ENCODE peak calls at places on chromosomes 13 and 19, in four cellular contexts. P is cardiac muscle cell, R is A549, I is breast epithelium. G is an unnamed sample.

GRCh38 chr19:52170304-52170703 is 1.1 kb downstream of the ZNF836 start:
- DNase-seq in I (no peak), P (no peak), R (no peak), G (no peak)

GRCh38 chr13:110869805-110870706 is 44.8 kb downstream of the ANKRD10 start:
- DNase-seq in I (peak; percentile 90), R (peak; percentile 90), P (peak; percentile 36), G (peak; percentile 76)

GRCh38 chr13:40518481-40518882 is 148.0 kb downstream of the FOXO1 start:
- DNase-seq in P (no peak), I (no peak), R (no peak), G (no peak)

GRCh38 chr19:44643605-44644390 is at the start of gene PVR:
- DNase-seq in R (peak; percentile 98), I (peak; percentile 34), P (peak; percentile 79), G (peak; percentile 86)

GRCh38 chr13:20441879-20442278 is 83.8 kb downstream of the CRYL1 start:
- DNase-seq in R (no peak), P (no peak), I (no peak), G (no peak)

GRCh38 chr13:26515721-26516120 is 41.8 kb upstream of the WASF3 start:
- DNase-seq in I (no peak), R (no peak), P (no peak), G (no peak)

GRCh38 chr13:66657165-66657895 is 572.8 kb downstream of the PCDH9 start:
- DNase-seq in R (peak; percentile 25), P (no peak), I (peak; percentile 80), G (peak; percentile 53)

GRCh38 chr19:17052439-17052838 is 22.8 kb downstream of the HAUS8 start:
- DNase-seq in I (no peak), R (no peak), P (peak; percentile 60), G (no peak)

GRCh38 chr19:873084-874019 is 13.9 kb downstream of the CFD start:
- DNase-seq in P (peak; percentile 36), I (no peak), R (no peak), G (peak; percentile 77)

GRCh38 chr19:49528211-49528771 is 488 bp downstream of the RCN3 start:
- DNase-seq in P (no peak), R (no peak), I (no peak), G (no peak)

GRCh38 chr13:39273953-39274352 is 235.7 kb downstream of the NHLRC3 start:
- DNase-seq in R (no peak), P (peak; percentile 20), I (no peak), G (no peak)

GRCh38 chr13:108494991-108495661 is 134.3 kb upstream of the MYO16 start:
- DNase-seq in R (no peak), I (no peak), P (no peak), G (no peak)

GRCh38 chr13:41188584-41188983 is 5.8 kb downstream of the KBTBD7 start:
- DNase-seq in P (no peak), R (no peak), I (no peak), G (no peak)

GRCh38 chr19:11234486-11235075 is 4.8 kb upstream of the ANGPTL8 start:
- DNase-seq in I (no peak), R (no peak), P (no peak), G (no peak)

GRCh38 chr19:2167896-2168618 is 4.3 kb downstream of the DOT1L start:
- DNase-seq in P (peak; percentile 61), R (no peak), I (no peak), G (peak; percentile 84)

GRCh38 chr19:53868091-53868891 is 608 bp downstream of the MYADM start:
- DNase-seq in P (peak; percentile 69), I (peak; percentile 66), R (peak; percentile 91), G (peak; percentile 83)

GRCh38 chr13:74132768-74133656 is 1.2 kb downstream of the KLF12 start:
- DNase-seq in I (no peak), R (no peak), P (peak; percentile 62), G (peak; percentile 52)

GRCh38 chr19:13155472-13156284 is 5.5 kb downstream of the IER2 start:
- DNase-seq in I (peak; percentile 75), P (peak; percentile 65), R (no peak), G (peak; percentile 87)

GRCh38 chr19:12777217-12778019 is 2.1 kb upstream of the HOOK2 start:
- DNase-seq in R (no peak), P (peak; percentile 83), I (peak; percentile 71), G (peak; percentile 86)

GRCh38 chr13:20436505-20436904 is 89.2 kb downstream of the CRYL1 start:
- DNase-seq in P (no peak), R (no peak), I (no peak), G (no peak)

GRCh38 chr13:21670883-21671792 is at the start of gene FGF9:
- DNase-seq in R (peak; percentile 47), I (peak; percentile 26), P (peak; percentile 92), G (peak; percentile 85)

GRCh38 chr13:106291006-106291405 is 244.5 kb downstream of the EFNB2 start:
- DNase-seq in I (no peak), P (no peak), R (no peak), G (no peak)

GRCh38 chr19:5026706-5027273 is 57.9 kb downstream of the KDM4B start:
- DNase-seq in P (no peak), R (no peak), I (no peak), G (no peak)

GRCh38 chr19:40411958-40412499 is 1.1 kb downstream of the PRX start:
- DNase-seq in P (no peak), R (no peak), I (no peak), G (no peak)

GRCh38 chr13:31896427-31896826 is 135.1 kb upstream of the FRY start:
- DNase-seq in I (no peak), P (no peak), R (no peak), G (no peak)

GRCh38 chr13:80177327-80177726 is 163.6 kb downstream of the SPRY2 start:
- DNase-seq in I (no peak), P (no peak), R (no peak), G (no peak)

GRCh38 chr19:4097501-4097900 is 26.4 kb downstream of the MAP2K2 start:
- DNase-seq in R (no peak), P (no peak), I (no peak), G (no peak)

GRCh38 chr13:85497652-85498051 is 301.6 kb downstream of the SLITRK6 start:
- DNase-seq in I (no peak), R (no peak), P (no peak), G (no peak)

GRCh38 chr19:8320564-8321066 is 560 bp downstream of the NDUFA7 start:
- DNase-seq in R (no peak), P (peak; percentile 15), I (no peak), G (no peak)

GRCh38 chr19:39413269-39413902 is 917 bp downstream of the PLEKHG2 start:
- DNase-seq in P (peak; percentile 83), R (peak; percentile 74), I (peak; percentile 61), G (peak; percentile 69)

GRCh38 chr13:29567411-29567810 is 28.1 kb downstream of the SLC7A1 start:
- DNase-seq in R (no peak), I (peak; percentile 89), P (no peak), G (no peak)

GRCh38 chr19:35290381-35291135 is 1.4 kb upstream of the MAG start:
- DNase-seq in R (no peak), P (no peak), I (no peak), G (no peak)

GRCh38 chr19:56837892-56838679 is 2.4 kb downstream of the PEG3 start:
- DNase-seq in P (no peak), R (no peak), I (peak; percentile 67), G (peak; percentile 60)

GRCh38 chr19:9934132-9934950 is 2.0 kb downstream of the OLFM2 start:
- DNase-seq in I (no peak), R (peak; percentile 52), P (peak; percentile 88), G (peak; percentile 72)

GRCh38 chr19:42553292-42554045 is 25.2 kb upstream of the CEACAM1 start:
- DNase-seq in P (no peak), R (no peak), I (no peak), G (no peak)

GRCh38 chr19:57227461-57227860 is 3.4 kb upstream of the AURKC start:
- DNase-seq in R (no peak), I (no peak), P (no peak), G (no peak)

GRCh38 chr19:4284176-4284958 is 5.3 kb downstream of the SHD start:
- DNase-seq in P (peak; percentile 69), R (peak; percentile 93), I (no peak), G (no peak)

GRCh38 chr19:39166571-39167391 is 30.0 kb upstream of the NCCRP1 start:
- DNase-seq in I (peak; percentile 82), P (peak; percentile 73), R (no peak), G (peak; percentile 90)

GRCh38 chr19:46579286-46579944 is 21.7 kb upstream of the CALM3 start:
- DNase-seq in I (no peak), P (peak; percentile 9), R (peak; percentile 55), G (no peak)

GRCh38 chr13:72168126-72168525 is 301.1 kb upstream of the DACH1 start:
- DNase-seq in R (no peak), I (no peak), P (no peak), G (no peak)

GRCh38 chr19:18168673-18169381 is 4.8 kb upstream of the IFI30 start:
- DNase-seq in R (no peak), P (no peak), I (no peak), G (no peak)
- H3K4me1 ChIP-seq in R (peaks cover 4% of the 10 kb centered on the region), P (peaks cover 2% of the 10 kb centered on the region), I (no peaks in the 10 kb centered on the region), G (peaks cover 18% of the 10 kb centered on the region)

GRCh38 chr19:32349724-32350475 is 4.5 kb downstream of the ZNF507 start:
- DNase-seq in P (no peak), R (no peak), I (no peak), G (no peak)

GRCh38 chr19:32343550-32344262 is 1.7 kb upstream of the ZNF507 start:
- DNase-seq in I (no peak), P (no peak), R (no peak), G (no peak)

GRCh38 chr19:32345261-32346207 is at the start of gene ZNF507:
- DNase-seq in P (peak; percentile 88), I (peak; percentile 67), R (peak; percentile 97), G (peak; percentile 86)

GRCh38 chr19:32350492-32350891 is 5.1 kb downstream of the ZNF507 start:
- DNase-seq in R (no peak), I (no peak), P (no peak), G (no peak)

DNA sequence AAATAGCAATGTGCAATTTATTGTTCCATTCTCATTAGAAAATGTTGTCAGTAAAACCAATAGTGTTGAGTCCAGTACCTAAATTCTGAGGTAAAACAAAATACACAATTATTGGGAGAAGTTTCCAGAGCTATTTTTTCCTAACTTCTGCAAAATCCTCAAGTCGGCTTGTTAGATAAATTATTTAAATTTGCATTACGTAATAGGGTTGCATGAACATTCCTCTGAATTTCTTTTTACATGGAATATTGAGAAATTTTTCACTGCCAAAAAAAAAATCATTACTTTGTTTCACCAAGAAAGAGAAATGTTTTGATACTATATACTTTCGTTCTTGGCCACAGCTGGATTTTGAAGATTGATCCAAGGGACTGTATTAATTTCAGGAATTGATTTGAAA is 1.5 kb downstream of the ZNF507 start:
- DNase-seq in P (no peak), I (no peak), R (no peak), G (no peak)
- H3K4me1 ChIP-seq in P (peaks cover 12% of the 10 kb centered on the region), I (no peaks in the 10 kb centered on the region), R (peaks cover 53% of the 10 kb centered on the region), G (peaks cover 35% of the 10 kb centered on the region)

GRCh38 chr13:47287291-47287751 is 390.5 kb upstream of the HTR2A start:
- DNase-seq in P (no peak), R (no peak), I (no peak), G (no peak)
- H3K4me1 ChIP-seq in P (peaks cover 6% of the 10 kb centered on the region), R (no peaks in the 10 kb centered on the region), I (no peaks in the 10 kb centered on the region), G (no peaks in the 10 kb centered on the region)

GRCh38 chr13:77016241-77016812 is 10.6 kb downstream of the FBXL3 start:
- DNase-seq in P (no peak), R (no peak), I (no peak), G (no peak)
- H3K4me1 ChIP-seq in P (no peaks in the 10 kb centered on the region), R (no peaks in the 10 kb centered on the region), I (no peaks in the 10 kb centered on the region), G (peaks cover 39% of the 10 kb centered on the region)

GRCh38 chr13:98584668-98585397 is 7.9 kb upstream of the STK24 start:
- DNase-seq in P (no peak), I (no peak), R (no peak), G (no peak)
- H3K4me1 ChIP-seq in P (peaks cover 16% of the 10 kb centered on the region), I (no peaks in the 10 kb centered on the region), R (peaks cover 9% of the 10 kb centered on the region), G (peaks cover 18% of the 10 kb centered on the region)

G was measured in lower lobe of right lung.